ENCODE peak calls at places on chromosomes 5 and 9, in four cellular contexts. O, N, I and U are unnamed samples.

GRCh38 chr5:125295405-125295872 is 549.0 kb upstream of the ZNF608 start:
- DNase-seq in O (no peak), N (no peak), I (peak; percentile 4), U (no peak)

GRCh38 chr9:128523199-128523925 is 18.8 kb downstream of the GLE1 start:
- DNase-seq in O (peak; percentile 22), N (peak; percentile 27), I (peak; percentile 25), U (no peak)

GRCh38 chr9:131936929-131937328 is 142.7 kb downstream of the MED27 start:
- DNase-seq in O (no peak), N (no peak), I (no peak), U (no peak)

GRCh38 chr9:123399803-123400378 is 43.9 kb downstream of the CRB2 start:
- DNase-seq in O (no peak), N (no peak), I (peak; percentile 46), U (no peak)

GRCh38 chr9:129406278-129407225 is 214.3 kb downstream of the C9orf50 start:
- DNase-seq in O (no peak), N (no peak), I (no peak), U (no peak)

GRCh38 chr9:137505421-137506140 is 44.6 kb downstream of the PNPLA7 start:
- DNase-seq in O (no peak), N (no peak), I (no peak), U (no peak)

GRCh38 chr5:115626444-115626823 is 598 bp upstream of the TMED7 start:
- DNase-seq in O (no peak), N (no peak), I (peak; percentile 35), U (no peak)

GRCh38 chr5:163938595-163938994 is 433.2 kb downstream of the MAT2B start:
- DNase-seq in O (no peak), N (no peak), I (no peak), U (no peak)

GRCh38 chr5:8843766-8844165 is 702.1 kb downstream of the SEMA5A start:
- DNase-seq in O (no peak), N (peak; percentile 27), I (peak; percentile 47), U (no peak)